ENCODE peak calls at places on chromosomes 2 and 18, in four cellular contexts. E is upper lobe of right lung, S is left ventricle myocardium inferior, K is caudate nucleus. D is an unnamed sample.

GRCh38 chr2:108825254-108825653 is 38.7 kb downstream of the CCDC138 start:
- DNase-seq in K (no peak), E (no peak), S (no peak), D (no peak)

GRCh38 chr2:168138911-168139310 is 108.5 kb downstream of the STK39 start:
- DNase-seq in E (no peak), S (no peak), K (no peak), D (no peak)

GRCh38 chr2:1321297-1321696 is 92.0 kb upstream of the TPO start:
- DNase-seq in E (no peak), S (no peak), K (peak; percentile 33), D (no peak)

GRCh38 chr2:161745866-161746614 is 121.8 kb downstream of the SLC4A10 start:
- DNase-seq in S (no peak), K (no peak), E (no peak), D (no peak)

GRCh38 chr2:207239222-207239674 is 73.5 kb upstream of the KLF7 start:
- DNase-seq in K (no peak), E (no peak), S (peak; percentile 31), D (peak; percentile 97)

GRCh38 chr18:11663630-11664029 is 25.4 kb upstream of the GNAL start:
- DNase-seq in E (no peak), S (no peak), K (no peak), D (no peak)

GRCh38 chr2:69213832-69214231 is 173.2 kb downstream of the GFPT1 start:
- DNase-seq in K (no peak), S (no peak), E (no peak), D (no peak)

GRCh38 chr2:8154936-8155335 is 526.9 kb upstream of the ID2 start:
- DNase-seq in K (no peak), E (no peak), S (no peak), D (no peak)

GRCh38 chr2:166984797-166985196 is 96.5 kb downstream of the XIRP2 start:
- DNase-seq in E (no peak), S (no peak), K (no peak), D (peak; percentile 1)

GRCh38 chr2:203811491-203812221 is 55.9 kb upstream of the CTLA4 start:
- DNase-seq in S (peak; percentile 63), K (peak; percentile 7), E (peak; percentile 88), D (peak; percentile 74)

GRCh38 chr2:67839242-67839641 is 223.6 kb downstream of the C1D start:
- DNase-seq in E (no peak), S (no peak), K (no peak), D (no peak)

GRCh38 chr2:214034417-214034816 is 376.4 kb upstream of the VWC2L start:
- DNase-seq in K (no peak), S (no peak), E (no peak), D (no peak)

GRCh38 chr2:223930002-223930976 is 14.8 kb downstream of the WDFY1 start:
- DNase-seq in K (peak; percentile 75), S (peak; percentile 62), E (peak; percentile 66), D (no peak)

GRCh38 chr18:54203914-54204313 is 20.6 kb downstream of the MBD2 start:
- DNase-seq in K (no peak), E (no peak), S (no peak), D (no peak)

GRCh38 chr2:5691659-5692529 is at the start of gene SOX11:
- DNase-seq in S (peak; percentile 54), K (peak; percentile 79), E (no peak), D (no peak)

GRCh38 chr18:79769698-79770500 is 27.8 kb upstream of the KCNG2 start:
- DNase-seq in S (no peak), E (peak; percentile 51), K (no peak), D (no peak)

GRCh38 chr2:145410096-145410495 is 890.2 kb upstream of the ZEB2 start:
- DNase-seq in K (no peak), E (no peak), S (no peak), D (no peak)

GRCh38 chr2:121197369-121198091 is 87.5 kb downstream of the TFCP2L1 start:
- DNase-seq in S (peak; percentile 44), K (peak; percentile 81), E (peak; percentile 95), D (peak; percentile 74)

GRCh38 chr2:181239400-181239799 is 217.8 kb upstream of the ITGA4 start:
- DNase-seq in S (no peak), E (no peak), K (no peak), D (peak; percentile 3)

GRCh38 chr18:57581301-57581934 is 5.1 kb downstream of the FECH start:
- DNase-seq in K (no peak), E (no peak), S (no peak), D (no peak)

GRCh38 chr2:100554788-100555407 is 7.9 kb upstream of the PDCL3 start:
- DNase-seq in E (peak; percentile 72), S (no peak), K (no peak), D (no peak)

GRCh38 chr2:49251766-49252165 is 97.5 kb upstream of the FSHR start:
- DNase-seq in E (no peak), S (no peak), K (no peak), D (no peak)

GRCh38 chr2:20224716-20225293 is at the start of gene SDC1:
- DNase-seq in E (peak; percentile 84), K (peak; percentile 36), S (no peak), D (peak; percentile 81)

GRCh38 chr2:12731701-12732280 is 15.1 kb downstream of the TRIB2 start:
- DNase-seq in S (no peak), K (no peak), E (no peak), D (no peak)

GRCh38 chr18:77108001-77108692 is 24.4 kb downstream of the MBP start:
- DNase-seq in E (no peak), K (no peak), S (no peak), D (no peak)

GRCh38 chr2:160695402-160696060 is 201.9 kb upstream of the RBMS1 start:
- DNase-seq in K (no peak), S (no peak), E (no peak), D (peak; percentile 75)

GRCh38 chr2:230690439-230690838 is 22.2 kb upstream of the CAB39 start:
- DNase-seq in E (peak; percentile 78), S (peak; percentile 33), K (no peak), D (no peak)

GRCh38 chr18:74351354-74351753 is 35.7 kb downstream of the C18orf63 start:
- DNase-seq in E (no peak), K (no peak), S (no peak), D (peak; percentile 8)

GRCh38 chr18:9720327-9720726 is 12.2 kb downstream of the RAB31 start:
- DNase-seq in S (no peak), K (no peak), E (no peak), D (no peak)

GRCh38 chr2:174158003-174158402 is 90.3 kb downstream of the OLA1 start:
- DNase-seq in K (no peak), S (no peak), E (no peak), D (peak; percentile 25)

D was measured in RWPE1.